ENCODE peak calls at places on chromosomes 4 and X, in nine cellular contexts. One of them, this sample, is unnamed.

GRCh38 chr4:98113005-98113404 is 30.3 kb downstream of the STPG2 start:
- DNase-seq in sciatic nerve: no peak
- DNase-seq in anterior cingulate cortex: no peak
- DNase-seq in transverse colon: no peak
- DNase-seq in cardiac fibroblast: peak
- DNase-seq in activated CD8-positive, alpha-beta memory T cell treated with anti-CD3 and anti-CD28 coated beads for 24 hours: no peak
- DNase-seq in stimulated activated CD8-positive, alpha-beta memory T cell treated with anti-CD3 and anti-CD28 coated beads, Interleukin-7, amount 100 ng/mL, for 24 hours: no peak
- DNase-seq in uterus: no peak
- DNase-seq in bronchial epithelial cell: peak
- DNase-seq in this sample: no peak

GRCh38 chr4:111031180-111031579 is 408.3 kb upstream of the PITX2 start:
- DNase-seq in sciatic nerve: no peak
- DNase-seq in anterior cingulate cortex: no peak
- DNase-seq in bronchial epithelial cell: peak
- DNase-seq in stimulated activated CD8-positive, alpha-beta memory T cell treated with anti-CD3 and anti-CD28 coated beads, Interleukin-7, amount 100 ng/mL, for 24 hours: no peak
- DNase-seq in activated CD8-positive, alpha-beta memory T cell treated with anti-CD3 and anti-CD28 coated beads for 24 hours: no peak
- DNase-seq in uterus: no peak
- DNase-seq in cardiac fibroblast: no peak
- DNase-seq in transverse colon: no peak
- DNase-seq in this sample: no peak

GRCh38 chrX:40663880-40664630 is 16.7 kb upstream of the CXorf38 start:
- DNase-seq in activated CD8-positive, alpha-beta memory T cell treated with anti-CD3 and anti-CD28 coated beads for 24 hours: no peak
- DNase-seq in sciatic nerve: no peak
- DNase-seq in transverse colon: no peak
- DNase-seq in bronchial epithelial cell: no peak
- DNase-seq in cardiac fibroblast: peak
- DNase-seq in stimulated activated CD8-positive, alpha-beta memory T cell treated with anti-CD3 and anti-CD28 coated beads, Interleukin-7, amount 100 ng/mL, for 24 hours: no peak
- DNase-seq in anterior cingulate cortex: no peak
- DNase-seq in uterus: no peak
- DNase-seq in this sample: no peak

GRCh38 chrX:43716696-43717095 is 60.6 kb downstream of the MAOA start:
- DNase-seq in bronchial epithelial cell: peak
- DNase-seq in anterior cingulate cortex: no peak
- DNase-seq in activated CD8-positive, alpha-beta memory T cell treated with anti-CD3 and anti-CD28 coated beads for 24 hours: no peak
- DNase-seq in cardiac fibroblast: no peak
- DNase-seq in transverse colon: no peak
- DNase-seq in stimulated activated CD8-positive, alpha-beta memory T cell treated with anti-CD3 and anti-CD28 coated beads, Interleukin-7, amount 100 ng/mL, for 24 hours: no peak
- DNase-seq in uterus: no peak
- DNase-seq in sciatic nerve: no peak
- DNase-seq in this sample: no peak

GRCh38 chr4:57109847-57110634 is at the start of gene IGFBP7:
- DNase-seq in bronchial epithelial cell: no peak
- DNase-seq in uterus: peak
- DNase-seq in transverse colon: peak
- DNase-seq in cardiac fibroblast: peak
- DNase-seq in anterior cingulate cortex: peak
- DNase-seq in activated CD8-positive, alpha-beta memory T cell treated with anti-CD3 and anti-CD28 coated beads for 24 hours: no peak
- DNase-seq in sciatic nerve: peak
- DNase-seq in stimulated activated CD8-positive, alpha-beta memory T cell treated with anti-CD3 and anti-CD28 coated beads, Interleukin-7, amount 100 ng/mL, for 24 hours: no peak
- DNase-seq in this sample: peak

GRCh38 chr4:76892001-76892400 is 5.9 kb downstream of the SOWAHB start:
- DNase-seq in bronchial epithelial cell: peak
- DNase-seq in anterior cingulate cortex: no peak
- DNase-seq in cardiac fibroblast: no peak
- DNase-seq in transverse colon: no peak
- DNase-seq in activated CD8-positive, alpha-beta memory T cell treated with anti-CD3 and anti-CD28 coated beads for 24 hours: no peak
- DNase-seq in sciatic nerve: no peak
- DNase-seq in uterus: no peak
- DNase-seq in stimulated activated CD8-positive, alpha-beta memory T cell treated with anti-CD3 and anti-CD28 coated beads, Interleukin-7, amount 100 ng/mL, for 24 hours: no peak
- DNase-seq in this sample: no peak

GRCh38 chr4:189769131-189769530 is 171.5 kb upstream of the FRG1 start:
- DNase-seq in activated CD8-positive, alpha-beta memory T cell treated with anti-CD3 and anti-CD28 coated beads for 24 hours: no peak
- DNase-seq in bronchial epithelial cell: no peak
- DNase-seq in sciatic nerve: no peak
- DNase-seq in uterus: no peak
- DNase-seq in cardiac fibroblast: no peak
- DNase-seq in stimulated activated CD8-positive, alpha-beta memory T cell treated with anti-CD3 and anti-CD28 coated beads, Interleukin-7, amount 100 ng/mL, for 24 hours: no peak
- DNase-seq in transverse colon: no peak
- DNase-seq in anterior cingulate cortex: no peak
- DNase-seq in this sample: no peak

GRCh38 chr4:27684501-27685077 is 823.9 kb downstream of the STIM2 start:
- DNase-seq in cardiac fibroblast: peak
- DNase-seq in uterus: peak
- DNase-seq in anterior cingulate cortex: peak
- DNase-seq in stimulated activated CD8-positive, alpha-beta memory T cell treated with anti-CD3 and anti-CD28 coated beads, Interleukin-7, amount 100 ng/mL, for 24 hours: no peak
- DNase-seq in sciatic nerve: peak
- DNase-seq in bronchial epithelial cell: peak
- DNase-seq in activated CD8-positive, alpha-beta memory T cell treated with anti-CD3 and anti-CD28 coated beads for 24 hours: no peak
- DNase-seq in transverse colon: peak
- DNase-seq in this sample: peak

GRCh38 chrX:41474726-41475100 is 27.6 kb downstream of the NYX start:
- DNase-seq in uterus: no peak
- DNase-seq in sciatic nerve: no peak
- DNase-seq in cardiac fibroblast: no peak
- DNase-seq in transverse colon: no peak
- DNase-seq in activated CD8-positive, alpha-beta memory T cell treated with anti-CD3 and anti-CD28 coated beads for 24 hours: no peak
- DNase-seq in bronchial epithelial cell: no peak
- DNase-seq in stimulated activated CD8-positive, alpha-beta memory T cell treated with anti-CD3 and anti-CD28 coated beads, Interleukin-7, amount 100 ng/mL, for 24 hours: no peak
- DNase-seq in anterior cingulate cortex: no peak
- DNase-seq in this sample: no peak

GRCh38 chr4:128604204-128604603 is 205.3 kb upstream of the JADE1 start:
- DNase-seq in cardiac fibroblast: no peak
- DNase-seq in uterus: no peak
- DNase-seq in activated CD8-positive, alpha-beta memory T cell treated with anti-CD3 and anti-CD28 coated beads for 24 hours: no peak
- DNase-seq in transverse colon: no peak
- DNase-seq in sciatic nerve: no peak
- DNase-seq in stimulated activated CD8-positive, alpha-beta memory T cell treated with anti-CD3 and anti-CD28 coated beads, Interleukin-7, amount 100 ng/mL, for 24 hours: no peak
- DNase-seq in bronchial epithelial cell: peak
- DNase-seq in anterior cingulate cortex: no peak
- DNase-seq in this sample: no peak

GRCh38 chrX:3177851-3178250 is 136.6 kb downstream of the ARSF start:
- DNase-seq in uterus: no peak
- DNase-seq in bronchial epithelial cell: peak
- DNase-seq in sciatic nerve: no peak
- DNase-seq in cardiac fibroblast: no peak
- DNase-seq in anterior cingulate cortex: no peak
- DNase-seq in transverse colon: no peak
- DNase-seq in activated CD8-positive, alpha-beta memory T cell treated with anti-CD3 and anti-CD28 coated beads for 24 hours: no peak
- DNase-seq in stimulated activated CD8-positive, alpha-beta memory T cell treated with anti-CD3 and anti-CD28 coated beads, Interleukin-7, amount 100 ng/mL, for 24 hours: no peak
- DNase-seq in this sample: no peak

GRCh38 chrX:153395613-153396319 is 5.4 kb downstream of the PNMA6E start:
- DNase-seq in activated CD8-positive, alpha-beta memory T cell treated with anti-CD3 and anti-CD28 coated beads for 24 hours: no peak
- DNase-seq in transverse colon: no peak
- DNase-seq in uterus: no peak
- DNase-seq in sciatic nerve: no peak
- DNase-seq in anterior cingulate cortex: no peak
- DNase-seq in stimulated activated CD8-positive, alpha-beta memory T cell treated with anti-CD3 and anti-CD28 coated beads, Interleukin-7, amount 100 ng/mL, for 24 hours: no peak
- DNase-seq in cardiac fibroblast: no peak
- DNase-seq in bronchial epithelial cell: no peak
- DNase-seq in this sample: no peak

GRCh38 chr4:123325241-123325681 is 71.3 kb upstream of the SPRY1 start:
- DNase-seq in uterus: no peak
- DNase-seq in sciatic nerve: no peak
- DNase-seq in transverse colon: no peak
- DNase-seq in bronchial epithelial cell: no peak
- DNase-seq in cardiac fibroblast: no peak
- DNase-seq in activated CD8-positive, alpha-beta memory T cell treated with anti-CD3 and anti-CD28 coated beads for 24 hours: no peak
- DNase-seq in stimulated activated CD8-positive, alpha-beta memory T cell treated with anti-CD3 and anti-CD28 coated beads, Interleukin-7, amount 100 ng/mL, for 24 hours: no peak
- DNase-seq in anterior cingulate cortex: no peak
- DNase-seq in this sample: no peak

GRCh38 chrX:81489987-81490386 is 288.1 kb downstream of the SH3BGRL start:
- DNase-seq in transverse colon: no peak
- DNase-seq in cardiac fibroblast: no peak
- DNase-seq in stimulated activated CD8-positive, alpha-beta memory T cell treated with anti-CD3 and anti-CD28 coated beads, Interleukin-7, amount 100 ng/mL, for 24 hours: no peak
- DNase-seq in uterus: no peak
- DNase-seq in sciatic nerve: no peak
- DNase-seq in activated CD8-positive, alpha-beta memory T cell treated with anti-CD3 and anti-CD28 coated beads for 24 hours: no peak
- DNase-seq in bronchial epithelial cell: peak
- DNase-seq in anterior cingulate cortex: no peak
- DNase-seq in this sample: no peak

GRCh38 chr4:154010377-154010776 is 221.5 kb upstream of the SFRP2 start:
- DNase-seq in anterior cingulate cortex: no peak
- DNase-seq in activated CD8-positive, alpha-beta memory T cell treated with anti-CD3 and anti-CD28 coated beads for 24 hours: no peak
- DNase-seq in stimulated activated CD8-positive, alpha-beta memory T cell treated with anti-CD3 and anti-CD28 coated beads, Interleukin-7, amount 100 ng/mL, for 24 hours: no peak
- DNase-seq in sciatic nerve: no peak
- DNase-seq in uterus: peak
- DNase-seq in bronchial epithelial cell: no peak
- DNase-seq in transverse colon: peak
- DNase-seq in cardiac fibroblast: no peak
- DNase-seq in this sample: no peak

GRCh38 chr4:10080874-10081606 is 35.6 kb downstream of the WDR1 start:
- DNase-seq in bronchial epithelial cell: no peak
- DNase-seq in anterior cingulate cortex: no peak
- DNase-seq in activated CD8-positive, alpha-beta memory T cell treated with anti-CD3 and anti-CD28 coated beads for 24 hours: peak
- DNase-seq in transverse colon: no peak
- DNase-seq in sciatic nerve: peak
- DNase-seq in stimulated activated CD8-positive, alpha-beta memory T cell treated with anti-CD3 and anti-CD28 coated beads, Interleukin-7, amount 100 ng/mL, for 24 hours: no peak
- DNase-seq in cardiac fibroblast: no peak
- DNase-seq in uterus: peak
- DNase-seq in this sample: no peak

GRCh38 chr4:14336656-14337055 is 665.6 kb upstream of the CPEB2 start:
- DNase-seq in anterior cingulate cortex: no peak
- DNase-seq in stimulated activated CD8-positive, alpha-beta memory T cell treated with anti-CD3 and anti-CD28 coated beads, Interleukin-7, amount 100 ng/mL, for 24 hours: no peak
- DNase-seq in uterus: no peak
- DNase-seq in bronchial epithelial cell: peak
- DNase-seq in transverse colon: no peak
- DNase-seq in activated CD8-positive, alpha-beta memory T cell treated with anti-CD3 and anti-CD28 coated beads for 24 hours: no peak
- DNase-seq in cardiac fibroblast: no peak
- DNase-seq in sciatic nerve: no peak
- DNase-seq in this sample: no peak

GRCh38 chr4:153955306-153955705 is 166.4 kb upstream of the SFRP2 start:
- DNase-seq in anterior cingulate cortex: no peak
- DNase-seq in stimulated activated CD8-positive, alpha-beta memory T cell treated with anti-CD3 and anti-CD28 coated beads, Interleukin-7, amount 100 ng/mL, for 24 hours: no peak
- DNase-seq in uterus: no peak
- DNase-seq in bronchial epithelial cell: no peak
- DNase-seq in transverse colon: no peak
- DNase-seq in activated CD8-positive, alpha-beta memory T cell treated with anti-CD3 and anti-CD28 coated beads for 24 hours: no peak
- DNase-seq in cardiac fibroblast: no peak
- DNase-seq in sciatic nerve: no peak
- DNase-seq in this sample: no peak

GRCh38 chrX:85084770-85085393 is 81.2 kb downstream of the APOOL start:
- DNase-seq in transverse colon: no peak
- DNase-seq in sciatic nerve: no peak
- DNase-seq in stimulated activated CD8-positive, alpha-beta memory T cell treated with anti-CD3 and anti-CD28 coated beads, Interleukin-7, amount 100 ng/mL, for 24 hours: no peak
- DNase-seq in uterus: no peak
- DNase-seq in cardiac fibroblast: peak
- DNase-seq in anterior cingulate cortex: no peak
- DNase-seq in activated CD8-positive, alpha-beta memory T cell treated with anti-CD3 and anti-CD28 coated beads for 24 hours: no peak
- DNase-seq in bronchial epithelial cell: peak
- DNase-seq in this sample: no peak

GRCh38 chrX:129737921-129738320 is 858 bp upstream of the XPNPEP2 start:
- DNase-seq in cardiac fibroblast: peak
- DNase-seq in anterior cingulate cortex: no peak
- DNase-seq in sciatic nerve: no peak
- DNase-seq in bronchial epithelial cell: peak
- DNase-seq in transverse colon: no peak
- DNase-seq in activated CD8-positive, alpha-beta memory T cell treated with anti-CD3 and anti-CD28 coated beads for 24 hours: no peak
- DNase-seq in uterus: no peak
- DNase-seq in stimulated activated CD8-positive, alpha-beta memory T cell treated with anti-CD3 and anti-CD28 coated beads, Interleukin-7, amount 100 ng/mL, for 24 hours: no peak
- DNase-seq in this sample: no peak

GRCh38 chr4:125315571-125316390 is 1.0 kb downstream of the FAT4 start:
- DNase-seq in sciatic nerve: peak
- DNase-seq in bronchial epithelial cell: peak
- DNase-seq in uterus: peak
- DNase-seq in anterior cingulate cortex: peak
- DNase-seq in cardiac fibroblast: peak
- DNase-seq in transverse colon: peak
- DNase-seq in activated CD8-positive, alpha-beta memory T cell treated with anti-CD3 and anti-CD28 coated beads for 24 hours: peak
- DNase-seq in stimulated activated CD8-positive, alpha-beta memory T cell treated with anti-CD3 and anti-CD28 coated beads, Interleukin-7, amount 100 ng/mL, for 24 hours: no peak
- DNase-seq in this sample: peak

GRCh38 chr4:83851261-83852084 is 315.6 kb downstream of the GPAT3 start:
- DNase-seq in cardiac fibroblast: no peak
- DNase-seq in sciatic nerve: no peak
- DNase-seq in stimulated activated CD8-positive, alpha-beta memory T cell treated with anti-CD3 and anti-CD28 coated beads, Interleukin-7, amount 100 ng/mL, for 24 hours: no peak
- DNase-seq in bronchial epithelial cell: peak
- DNase-seq in transverse colon: no peak
- DNase-seq in activated CD8-positive, alpha-beta memory T cell treated with anti-CD3 and anti-CD28 coated beads for 24 hours: no peak
- DNase-seq in uterus: no peak
- DNase-seq in anterior cingulate cortex: no peak
- DNase-seq in this sample: no peak

GRCh38 chr4:52952540-52952939 is 90.4 kb downstream of the RASL11B start:
- DNase-seq in activated CD8-positive, alpha-beta memory T cell treated with anti-CD3 and anti-CD28 coated beads for 24 hours: no peak
- DNase-seq in cardiac fibroblast: no peak
- DNase-seq in transverse colon: no peak
- DNase-seq in stimulated activated CD8-positive, alpha-beta memory T cell treated with anti-CD3 and anti-CD28 coated beads, Interleukin-7, amount 100 ng/mL, for 24 hours: no peak
- DNase-seq in anterior cingulate cortex: no peak
- DNase-seq in bronchial epithelial cell: no peak
- DNase-seq in sciatic nerve: no peak
- DNase-seq in uterus: no peak
- DNase-seq in this sample: no peak

GRCh38 chrX:46547857-46548256 is 2.6 kb upstream of the ZNF674 start:
- DNase-seq in stimulated activated CD8-positive, alpha-beta memory T cell treated with anti-CD3 and anti-CD28 coated beads, Interleukin-7, amount 100 ng/mL, for 24 hours: no peak
- DNase-seq in uterus: no peak
- DNase-seq in bronchial epithelial cell: peak
- DNase-seq in activated CD8-positive, alpha-beta memory T cell treated with anti-CD3 and anti-CD28 coated beads for 24 hours: no peak
- DNase-seq in cardiac fibroblast: peak
- DNase-seq in sciatic nerve: no peak
- DNase-seq in anterior cingulate cortex: no peak
- DNase-seq in transverse colon: no peak
- DNase-seq in this sample: no peak

GRCh38 chr4:168765726-168766125 is 244.3 kb downstream of the CBR4 start:
- DNase-seq in cardiac fibroblast: peak
- DNase-seq in anterior cingulate cortex: no peak
- DNase-seq in uterus: no peak
- DNase-seq in sciatic nerve: no peak
- DNase-seq in stimulated activated CD8-positive, alpha-beta memory T cell treated with anti-CD3 and anti-CD28 coated beads, Interleukin-7, amount 100 ng/mL, for 24 hours: no peak
- DNase-seq in bronchial epithelial cell: peak
- DNase-seq in activated CD8-positive, alpha-beta memory T cell treated with anti-CD3 and anti-CD28 coated beads for 24 hours: no peak
- DNase-seq in transverse colon: peak
- DNase-seq in this sample: peak

GRCh38 chrX:102746134-102746584 is 25.6 kb downstream of the GPRASP3 start:
- DNase-seq in anterior cingulate cortex: no peak
- DNase-seq in transverse colon: peak
- DNase-seq in cardiac fibroblast: peak
- DNase-seq in uterus: peak
- DNase-seq in bronchial epithelial cell: no peak
- DNase-seq in stimulated activated CD8-positive, alpha-beta memory T cell treated with anti-CD3 and anti-CD28 coated beads, Interleukin-7, amount 100 ng/mL, for 24 hours: no peak
- DNase-seq in activated CD8-positive, alpha-beta memory T cell treated with anti-CD3 and anti-CD28 coated beads for 24 hours: peak
- DNase-seq in sciatic nerve: peak
- DNase-seq in this sample: peak

GRCh38 chr4:60463846-60464502 is 736.2 kb upstream of the ADGRL3 start:
- DNase-seq in transverse colon: no peak
- DNase-seq in sciatic nerve: no peak
- DNase-seq in uterus: no peak
- DNase-seq in anterior cingulate cortex: no peak
- DNase-seq in cardiac fibroblast: peak
- DNase-seq in bronchial epithelial cell: peak
- DNase-seq in activated CD8-positive, alpha-beta memory T cell treated with anti-CD3 and anti-CD28 coated beads for 24 hours: no peak
- DNase-seq in stimulated activated CD8-positive, alpha-beta memory T cell treated with anti-CD3 and anti-CD28 coated beads, Interleukin-7, amount 100 ng/mL, for 24 hours: no peak
- DNase-seq in this sample: no peak

GRCh38 chrX:74349387-74349786 is 45.4 kb downstream of the ZCCHC13 start:
- DNase-seq in activated CD8-positive, alpha-beta memory T cell treated with anti-CD3 and anti-CD28 coated beads for 24 hours: no peak
- DNase-seq in sciatic nerve: no peak
- DNase-seq in transverse colon: no peak
- DNase-seq in bronchial epithelial cell: peak
- DNase-seq in cardiac fibroblast: peak
- DNase-seq in anterior cingulate cortex: no peak
- DNase-seq in stimulated activated CD8-positive, alpha-beta memory T cell treated with anti-CD3 and anti-CD28 coated beads, Interleukin-7, amount 100 ng/mL, for 24 hours: no peak
- DNase-seq in uterus: no peak
- DNase-seq in this sample: no peak

GRCh38 chrX:38817004-38817703 is 15.9 kb downstream of the MID1IP1 start:
- DNase-seq in uterus: peak
- DNase-seq in transverse colon: peak
- DNase-seq in activated CD8-positive, alpha-beta memory T cell treated with anti-CD3 and anti-CD28 coated beads for 24 hours: no peak
- DNase-seq in cardiac fibroblast: peak
- DNase-seq in stimulated activated CD8-positive, alpha-beta memory T cell treated with anti-CD3 and anti-CD28 coated beads, Interleukin-7, amount 100 ng/mL, for 24 hours: no peak
- DNase-seq in sciatic nerve: peak
- DNase-seq in bronchial epithelial cell: peak
- DNase-seq in anterior cingulate cortex: no peak
- DNase-seq in this sample: peak